ENCODE peak calls at places on chromosomes 3 and 15, in six cellular contexts. M, D, W, Q, Z and H are unnamed samples.

GRCh38 chr15:39403674-39404117 is 177.2 kb upstream of the THBS1 start:
- DNase-seq in M (no peak), D (peak; percentile 71), W (no peak), Q (no peak), Z (no peak), H (peak; percentile 70)

GRCh38 chr3:38457111-38458003 is 3.7 kb downstream of the ACVR2B start:
- DNase-seq in M (no peak), D (no peak), W (no peak), Q (no peak), Z (no peak), H (no peak)

GRCh38 chr3:188165596-188165995 is 11.6 kb downstream of the LPP start:
- DNase-seq in M (no peak), D (no peak), W (no peak), Q (no peak), Z (no peak), H (no peak)

GRCh38 chr3:79960594-79960993 is 192.8 kb upstream of the ROBO1 start:
- DNase-seq in M (no peak), D (peak; percentile 42), W (no peak), Q (no peak), Z (no peak), H (peak; percentile 29)

GRCh38 chr3:167684389-167684993 is 30.7 kb upstream of the WDR49 start:
- DNase-seq in M (no peak), D (peak; percentile 89), W (peak; percentile 57), Q (peak; percentile 38), Z (no peak), H (peak; percentile 65)

GRCh38 chr3:131114201-131114600 is 87.5 kb downstream of the NEK11 start:
- DNase-seq in M (no peak), D (no peak), W (no peak), Q (no peak), Z (no peak), H (no peak)

GRCh38 chr15:73899197-73900128 is 26.1 kb downstream of the TBC1D21 start:
- DNase-seq in M (peak; percentile 65), D (no peak), W (no peak), Q (no peak), Z (no peak), H (no peak)

GRCh38 chr3:53183514-53183913 is 22.5 kb downstream of the PRKCD start:
- DNase-seq in M (peak; percentile 50), D (no peak), W (no peak), Q (no peak), Z (no peak), H (no peak)

GRCh38 chr3:10915395-10915794 is 77.2 kb upstream of the SLC6A1 start:
- DNase-seq in M (no peak), D (no peak), W (no peak), Q (no peak), Z (no peak), H (no peak)

GRCh38 chr15:32861741-32862140 is 143.9 kb downstream of the GREM1 start:
- DNase-seq in M (no peak), D (no peak), W (peak; percentile 28), Q (peak; percentile 39), Z (no peak), H (no peak)

GRCh38 chr3:131077904-131078303 is 51.2 kb downstream of the NEK11 start:
- DNase-seq in M (no peak), D (no peak), W (no peak), Q (no peak), Z (no peak), H (no peak)

GRCh38 chr3:127221062-127222035 is 28.4 kb downstream of the PRR23E start:
- DNase-seq in M (no peak), D (no peak), W (no peak), Q (no peak), Z (no peak), H (no peak)

GRCh38 chr3:137347817-137348368 is 390.1 kb downstream of the IL20RB start:
- DNase-seq in M (no peak), D (no peak), W (no peak), Q (no peak), Z (no peak), H (no peak)

GRCh38 chr3:14897266-14897665 is 50.1 kb upstream of the NR2C2 start:
- DNase-seq in M (no peak), D (no peak), W (no peak), Q (no peak), Z (no peak), H (no peak)

GRCh38 chr3:46882377-46883015 is 5.0 kb downstream of the PTH1R start:
- DNase-seq in M (no peak), D (no peak), W (no peak), Q (no peak), Z (no peak), H (no peak)

GRCh38 chr15:101348643-101349496 is 53.8 kb upstream of the SNRPA1 start:
- DNase-seq in M (no peak), D (peak; percentile 61), W (no peak), Q (no peak), Z (no peak), H (peak; percentile 61)

GRCh38 chr15:57335326-57336118 is 40.8 kb upstream of the CGNL1 start:
- DNase-seq in M (no peak), D (peak; percentile 22), W (peak; percentile 69), Q (no peak), Z (no peak), H (no peak)

GRCh38 chr3:122305818-122306621 is 19.0 kb upstream of the CSTA start:
- DNase-seq in M (no peak), D (peak; percentile 73), W (peak; percentile 19), Q (no peak), Z (no peak), H (peak; percentile 63)

GRCh38 chr3:150497956-150498355 is 48.3 kb downstream of the SERP1 start:
- DNase-seq in M (no peak), D (peak; percentile 90), W (no peak), Q (no peak), Z (no peak), H (peak; percentile 56)

GRCh38 chr15:36898522-36899126 is 201.7 kb downstream of the MEIS2 start:
- DNase-seq in M (no peak), D (no peak), W (no peak), Q (no peak), Z (no peak), H (no peak)

GRCh38 chr3:124318014-124318413 is 326.1 kb upstream of the ROPN1 start:
- DNase-seq in M (no peak), D (no peak), W (peak; percentile 84), Q (no peak), Z (no peak), H (no peak)

GRCh38 chr3:123522666-123523412 is 62.0 kb downstream of the HACD2 start:
- DNase-seq in M (no peak), D (no peak), W (no peak), Q (peak; percentile 20), Z (no peak), H (no peak)

GRCh38 chr3:43378066-43378935 is 92.0 kb downstream of the SNRK start:
- DNase-seq in M (no peak), D (peak; percentile 71), W (peak; percentile 19), Q (peak; percentile 60), Z (no peak), H (peak; percentile 50)

DNA sequence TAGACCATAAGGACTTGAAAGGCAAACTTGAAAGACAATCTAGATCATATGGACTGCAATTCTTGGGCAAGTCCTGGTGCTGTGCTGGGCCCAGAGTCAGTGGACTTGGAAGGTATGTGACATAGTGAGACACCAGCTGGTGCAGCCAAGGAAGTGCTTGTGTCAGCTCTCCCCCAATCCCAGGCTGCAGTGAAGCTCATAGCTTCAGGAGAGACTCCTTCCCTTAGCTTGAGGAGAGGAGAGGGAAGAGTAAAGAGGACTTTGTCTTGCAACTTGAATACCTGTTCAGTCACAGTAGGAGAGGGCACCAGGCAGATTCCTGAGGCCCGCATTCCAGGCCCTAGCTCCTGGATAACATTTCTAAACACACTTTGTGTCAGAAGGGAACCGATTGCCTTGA is 127.4 kb upstream of the ZPLD1 start:
- DNase-seq in M (no peak), D (no peak), W (no peak), Q (no peak), Z (no peak), H (no peak)
- H3K27me3 ChIP-seq in M (no peaks in the 10 kb centered on the region), D (no peaks in the 10 kb centered on the region), W (no peaks in the 10 kb centered on the region), Q (no peaks in the 10 kb centered on the region), Z (no peaks in the 10 kb centered on the region), H (no peaks in the 10 kb centered on the region)

GRCh38 chr15:41777421-41777973 is 3.2 kb downstream of the MAPKBP1 start:
- DNase-seq in M (no peak), D (peak; percentile 76), W (no peak), Q (no peak), Z (no peak), H (peak; percentile 87)
- H3K4me3 ChIP-seq in M (no peak overlapping the region), D (peak overlapping the region; percentile 81), W (no peak overlapping the region), Q (no peak overlapping the region), Z (peak overlapping the region; percentile 1), H (no peak overlapping the region)

GRCh38 chr15:28182216-28182615 is 83.1 kb upstream of the OCA2 start:
- DNase-seq in M (no peak), D (no peak), W (no peak), Q (no peak), Z (no peak), H (no peak)

GRCh38 chr15:28178727-28179126 is 79.6 kb upstream of the OCA2 start:
- DNase-seq in M (no peak), D (no peak), W (no peak), Q (no peak), Z (no peak), H (no peak)

GRCh38 chr15:28179270-28179669 is 80.2 kb upstream of the OCA2 start:
- DNase-seq in M (no peak), D (no peak), W (no peak), Q (no peak), Z (no peak), H (no peak)

GRCh38 chr15:28181386-28181785 is 82.3 kb upstream of the OCA2 start:
- DNase-seq in M (no peak), D (no peak), W (no peak), Q (no peak), Z (no peak), H (no peak)

GRCh38 chr15:28178290-28178689 is 79.2 kb upstream of the OCA2 start:
- DNase-seq in M (no peak), D (no peak), W (no peak), Q (no peak), Z (no peak), H (no peak)
- H3K36me3 ChIP-seq in M (peaks cover 68% of the 10 kb centered on the region), D (peaks cover 25% of the 10 kb centered on the region), W (peaks cover 21% of the 10 kb centered on the region), Q (no peaks in the 10 kb centered on the region), Z (peaks cover 73% of the 10 kb centered on the region), H (peaks cover 4% of the 10 kb centered on the region)

GRCh38 chr15:29435811-29436210 is 166.2 kb upstream of the NSMCE3 start:
- DNase-seq in M (no peak), D (peak; percentile 20), W (no peak), Q (no peak), Z (no peak), H (no peak)

GRCh38 chr15:29437888-29438713 is 168.5 kb upstream of the NSMCE3 start:
- DNase-seq in M (no peak), D (peak; percentile 25), W (no peak), Q (no peak), Z (no peak), H (no peak)

GRCh38 chr15:29438714-29439076 is 169.1 kb upstream of the NSMCE3 start:
- DNase-seq in M (no peak), D (peak; percentile 66), W (no peak), Q (no peak), Z (no peak), H (peak; percentile 58)

GRCh38 chr15:29442532-29442931 is 172.9 kb upstream of the NSMCE3 start:
- DNase-seq in M (no peak), D (no peak), W (no peak), Q (no peak), Z (no peak), H (no peak)

DNA sequence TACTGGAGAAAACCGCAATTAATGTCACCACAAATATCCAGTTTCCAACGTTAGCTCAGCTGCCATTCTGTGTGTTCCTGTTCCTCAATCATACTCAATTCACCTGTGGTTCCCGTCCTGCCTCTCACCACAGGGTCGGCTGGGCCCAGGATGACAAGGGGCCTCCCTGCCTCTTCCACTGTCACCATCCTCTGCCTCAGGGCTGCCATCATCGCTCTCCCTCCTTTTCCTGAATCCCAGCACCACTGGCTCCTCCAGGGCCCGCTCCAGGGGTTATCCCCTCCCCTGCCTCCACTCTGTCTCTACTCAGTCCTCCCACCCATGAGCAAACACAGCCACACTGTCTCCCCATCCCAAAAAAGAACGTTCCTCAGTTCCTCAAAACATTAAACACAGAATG is 170.9 kb upstream of the NSMCE3 start:
- DNase-seq in M (no peak), D (no peak), W (no peak), Q (no peak), Z (no peak), H (no peak)
- H3K27me3 ChIP-seq in M (no peaks in the 10 kb centered on the region), D (peaks cover 20% of the 10 kb centered on the region), W (no peaks in the 10 kb centered on the region), Q (no peaks in the 10 kb centered on the region), Z (no peaks in the 10 kb centered on the region), H (no peaks in the 10 kb centered on the region)